ENCODE peak calls at places on chromosomes 13 and 19, in ten cellular contexts. One of them, this sample, is unnamed.

GRCh38 chr19:4013886-4014540 is 6.5 kb downstream of the PIAS4 start:
- DNase-seq in iPS DF 6.9: no peak
- DNase-seq in activated T-cell treated with anti-CD3 and anti-CD28 coated beads for 24 hours: no peak
- DNase-seq in CD8-positive, alpha-beta memory T cell: no peak
- DNase-seq in stimulated activated CD8-positive, alpha-beta memory T cell treated with anti-CD3 and anti-CD28 coated beads, Interleukin-7, amount 100 ng/mL, for 1 hour: no peak
- DNase-seq in astrocyte of the hippocampus: no peak
- DNase-seq in endodermal cell: no peak
- DNase-seq in RPMI8226: no peak
- DNase-seq in ecto neural progenitor cell: no peak
- DNase-seq in fibroblast of mammary gland: no peak
- DNase-seq in this sample: no peak

GRCh38 chr13:27820524-27821482 is 28.5 kb downstream of the GSX1 start:
- DNase-seq in fibroblast of mammary gland: peak; percentile 12
- DNase-seq in activated T-cell treated with anti-CD3 and anti-CD28 coated beads for 24 hours: no peak
- DNase-seq in ecto neural progenitor cell: no peak
- DNase-seq in CD8-positive, alpha-beta memory T cell: no peak
- DNase-seq in iPS DF 6.9: no peak
- DNase-seq in endodermal cell: peak; percentile 64
- DNase-seq in astrocyte of the hippocampus: peak; percentile 11
- DNase-seq in stimulated activated CD8-positive, alpha-beta memory T cell treated with anti-CD3 and anti-CD28 coated beads, Interleukin-7, amount 100 ng/mL, for 1 hour: no peak
- DNase-seq in RPMI8226: no peak
- DNase-seq in this sample: no peak

GRCh38 chr13:107144432-107144831 is 576.5 kb upstream of the ARGLU1 start:
- DNase-seq in endodermal cell: no peak
- DNase-seq in iPS DF 6.9: no peak
- DNase-seq in stimulated activated CD8-positive, alpha-beta memory T cell treated with anti-CD3 and anti-CD28 coated beads, Interleukin-7, amount 100 ng/mL, for 1 hour: no peak
- DNase-seq in activated T-cell treated with anti-CD3 and anti-CD28 coated beads for 24 hours: no peak
- DNase-seq in astrocyte of the hippocampus: peak; percentile 28
- DNase-seq in RPMI8226: no peak
- DNase-seq in ecto neural progenitor cell: no peak
- DNase-seq in fibroblast of mammary gland: peak; percentile 5
- DNase-seq in CD8-positive, alpha-beta memory T cell: no peak
- DNase-seq in this sample: no peak

GRCh38 chr13:97192166-97192565 is 30.0 kb upstream of the MBNL2 start:
- DNase-seq in CD8-positive, alpha-beta memory T cell: no peak
- DNase-seq in astrocyte of the hippocampus: no peak
- DNase-seq in ecto neural progenitor cell: no peak
- DNase-seq in stimulated activated CD8-positive, alpha-beta memory T cell treated with anti-CD3 and anti-CD28 coated beads, Interleukin-7, amount 100 ng/mL, for 1 hour: no peak
- DNase-seq in iPS DF 6.9: no peak
- DNase-seq in fibroblast of mammary gland: no peak
- DNase-seq in activated T-cell treated with anti-CD3 and anti-CD28 coated beads for 24 hours: no peak
- DNase-seq in RPMI8226: no peak
- DNase-seq in endodermal cell: no peak
- DNase-seq in this sample: no peak

GRCh38 chr19:33785795-33786194 is 10.9 kb upstream of the KCTD15 start:
- DNase-seq in activated T-cell treated with anti-CD3 and anti-CD28 coated beads for 24 hours: no peak
- DNase-seq in endodermal cell: no peak
- DNase-seq in CD8-positive, alpha-beta memory T cell: no peak
- DNase-seq in astrocyte of the hippocampus: peak; percentile 38
- DNase-seq in RPMI8226: no peak
- DNase-seq in ecto neural progenitor cell: no peak
- DNase-seq in stimulated activated CD8-positive, alpha-beta memory T cell treated with anti-CD3 and anti-CD28 coated beads, Interleukin-7, amount 100 ng/mL, for 1 hour: no peak
- DNase-seq in iPS DF 6.9: no peak
- DNase-seq in fibroblast of mammary gland: peak; percentile 44
- DNase-seq in this sample: no peak

GRCh38 chr13:33286143-33286542 is 588 bp upstream of the STARD13 start:
- DNase-seq in activated T-cell treated with anti-CD3 and anti-CD28 coated beads for 24 hours: no peak
- DNase-seq in RPMI8226: no peak
- DNase-seq in fibroblast of mammary gland: peak; percentile 42
- DNase-seq in CD8-positive, alpha-beta memory T cell: no peak
- DNase-seq in endodermal cell: no peak
- DNase-seq in stimulated activated CD8-positive, alpha-beta memory T cell treated with anti-CD3 and anti-CD28 coated beads, Interleukin-7, amount 100 ng/mL, for 1 hour: no peak
- DNase-seq in iPS DF 6.9: no peak
- DNase-seq in ecto neural progenitor cell: no peak
- DNase-seq in astrocyte of the hippocampus: no peak
- DNase-seq in this sample: no peak

GRCh38 chr13:63436288-63436687 is 2020.6 kb upstream of the PCDH20 start:
- DNase-seq in RPMI8226: no peak
- DNase-seq in iPS DF 6.9: no peak
- DNase-seq in endodermal cell: no peak
- DNase-seq in CD8-positive, alpha-beta memory T cell: no peak
- DNase-seq in stimulated activated CD8-positive, alpha-beta memory T cell treated with anti-CD3 and anti-CD28 coated beads, Interleukin-7, amount 100 ng/mL, for 1 hour: no peak
- DNase-seq in activated T-cell treated with anti-CD3 and anti-CD28 coated beads for 24 hours: no peak
- DNase-seq in ecto neural progenitor cell: no peak
- DNase-seq in astrocyte of the hippocampus: no peak
- DNase-seq in fibroblast of mammary gland: no peak
- DNase-seq in this sample: no peak

GRCh38 chr13:91017031-91017668 is 330.3 kb upstream of the MIR17HG start:
- DNase-seq in endodermal cell: peak; percentile 87
- DNase-seq in ecto neural progenitor cell: peak; percentile 58
- DNase-seq in RPMI8226: peak; percentile 52
- DNase-seq in stimulated activated CD8-positive, alpha-beta memory T cell treated with anti-CD3 and anti-CD28 coated beads, Interleukin-7, amount 100 ng/mL, for 1 hour: no peak
- DNase-seq in CD8-positive, alpha-beta memory T cell: no peak
- DNase-seq in iPS DF 6.9: peak; percentile 9
- DNase-seq in astrocyte of the hippocampus: peak; percentile 74
- DNase-seq in activated T-cell treated with anti-CD3 and anti-CD28 coated beads for 24 hours: peak; percentile 10
- DNase-seq in fibroblast of mammary gland: peak; percentile 30
- DNase-seq in this sample: no peak

GRCh38 chr19:29837448-29837961 is 25.7 kb downstream of the CCNE1 start:
- DNase-seq in fibroblast of mammary gland: no peak
- DNase-seq in endodermal cell: no peak
- DNase-seq in activated T-cell treated with anti-CD3 and anti-CD28 coated beads for 24 hours: no peak
- DNase-seq in ecto neural progenitor cell: no peak
- DNase-seq in stimulated activated CD8-positive, alpha-beta memory T cell treated with anti-CD3 and anti-CD28 coated beads, Interleukin-7, amount 100 ng/mL, for 1 hour: no peak
- DNase-seq in astrocyte of the hippocampus: no peak
- DNase-seq in RPMI8226: peak; percentile 4
- DNase-seq in iPS DF 6.9: no peak
- DNase-seq in CD8-positive, alpha-beta memory T cell: no peak
- DNase-seq in this sample: no peak

GRCh38 chr13:24130134-24130792 is 30.3 kb upstream of the SPATA13 start:
- DNase-seq in activated T-cell treated with anti-CD3 and anti-CD28 coated beads for 24 hours: no peak
- DNase-seq in RPMI8226: no peak
- DNase-seq in fibroblast of mammary gland: no peak
- DNase-seq in stimulated activated CD8-positive, alpha-beta memory T cell treated with anti-CD3 and anti-CD28 coated beads, Interleukin-7, amount 100 ng/mL, for 1 hour: no peak
- DNase-seq in ecto neural progenitor cell: no peak
- DNase-seq in iPS DF 6.9: no peak
- DNase-seq in CD8-positive, alpha-beta memory T cell: no peak
- DNase-seq in endodermal cell: no peak
- DNase-seq in astrocyte of the hippocampus: no peak
- DNase-seq in this sample: no peak

GRCh38 chr19:13241321-13242104 is 91.3 kb downstream of the IER2 start:
- DNase-seq in ecto neural progenitor cell: no peak
- DNase-seq in endodermal cell: peak; percentile 63
- DNase-seq in stimulated activated CD8-positive, alpha-beta memory T cell treated with anti-CD3 and anti-CD28 coated beads, Interleukin-7, amount 100 ng/mL, for 1 hour: no peak
- DNase-seq in fibroblast of mammary gland: peak; percentile 12
- DNase-seq in RPMI8226: peak; percentile 82
- DNase-seq in activated T-cell treated with anti-CD3 and anti-CD28 coated beads for 24 hours: peak; percentile 23
- DNase-seq in iPS DF 6.9: no peak
- DNase-seq in astrocyte of the hippocampus: no peak
- DNase-seq in CD8-positive, alpha-beta memory T cell: no peak
- DNase-seq in this sample: no peak

GRCh38 chr19:55287361-55288079 is 3.7 kb downstream of the BRSK1 start:
- DNase-seq in astrocyte of the hippocampus: no peak
- DNase-seq in ecto neural progenitor cell: no peak
- DNase-seq in CD8-positive, alpha-beta memory T cell: no peak
- DNase-seq in iPS DF 6.9: no peak
- DNase-seq in RPMI8226: no peak
- DNase-seq in stimulated activated CD8-positive, alpha-beta memory T cell treated with anti-CD3 and anti-CD28 coated beads, Interleukin-7, amount 100 ng/mL, for 1 hour: no peak
- DNase-seq in fibroblast of mammary gland: no peak
- DNase-seq in activated T-cell treated with anti-CD3 and anti-CD28 coated beads for 24 hours: no peak
- DNase-seq in endodermal cell: no peak
- DNase-seq in this sample: peak; percentile 93

GRCh38 chr19:22144394-22144793 is 52.4 kb downstream of the ZNF676 start:
- DNase-seq in fibroblast of mammary gland: peak; percentile 50
- DNase-seq in iPS DF 6.9: peak; percentile 0
- DNase-seq in endodermal cell: no peak
- DNase-seq in RPMI8226: peak; percentile 24
- DNase-seq in CD8-positive, alpha-beta memory T cell: no peak
- DNase-seq in ecto neural progenitor cell: no peak
- DNase-seq in activated T-cell treated with anti-CD3 and anti-CD28 coated beads for 24 hours: no peak
- DNase-seq in stimulated activated CD8-positive, alpha-beta memory T cell treated with anti-CD3 and anti-CD28 coated beads, Interleukin-7, amount 100 ng/mL, for 1 hour: no peak
- DNase-seq in astrocyte of the hippocampus: peak; percentile 14
- DNase-seq in this sample: no peak

GRCh38 chr19:47351545-47351944 is 2.4 kb downstream of the DHX34 start:
- DNase-seq in astrocyte of the hippocampus: peak; percentile 59
- DNase-seq in endodermal cell: peak; percentile 75
- DNase-seq in iPS DF 6.9: peak; percentile 43
- DNase-seq in stimulated activated CD8-positive, alpha-beta memory T cell treated with anti-CD3 and anti-CD28 coated beads, Interleukin-7, amount 100 ng/mL, for 1 hour: no peak
- DNase-seq in fibroblast of mammary gland: peak; percentile 53
- DNase-seq in RPMI8226: no peak
- DNase-seq in CD8-positive, alpha-beta memory T cell: no peak
- DNase-seq in ecto neural progenitor cell: no peak
- DNase-seq in activated T-cell treated with anti-CD3 and anti-CD28 coated beads for 24 hours: no peak
- DNase-seq in this sample: no peak

GRCh38 chr13:102677122-102677521 is 17.7 kb downstream of the METTL21C start:
- DNase-seq in fibroblast of mammary gland: no peak
- DNase-seq in activated T-cell treated with anti-CD3 and anti-CD28 coated beads for 24 hours: no peak
- DNase-seq in CD8-positive, alpha-beta memory T cell: no peak
- DNase-seq in astrocyte of the hippocampus: no peak
- DNase-seq in ecto neural progenitor cell: no peak
- DNase-seq in iPS DF 6.9: no peak
- DNase-seq in RPMI8226: no peak
- DNase-seq in stimulated activated CD8-positive, alpha-beta memory T cell treated with anti-CD3 and anti-CD28 coated beads, Interleukin-7, amount 100 ng/mL, for 1 hour: no peak
- DNase-seq in endodermal cell: no peak
- DNase-seq in this sample: no peak

GRCh38 chr13:83780201-83780600 is 102.1 kb downstream of the SLITRK1 start:
- DNase-seq in CD8-positive, alpha-beta memory T cell: no peak
- DNase-seq in activated T-cell treated with anti-CD3 and anti-CD28 coated beads for 24 hours: no peak
- DNase-seq in endodermal cell: peak; percentile 64
- DNase-seq in fibroblast of mammary gland: peak; percentile 52
- DNase-seq in astrocyte of the hippocampus: peak; percentile 4
- DNase-seq in RPMI8226: peak; percentile 4
- DNase-seq in iPS DF 6.9: peak; percentile 52
- DNase-seq in ecto neural progenitor cell: no peak
- DNase-seq in stimulated activated CD8-positive, alpha-beta memory T cell treated with anti-CD3 and anti-CD28 coated beads, Interleukin-7, amount 100 ng/mL, for 1 hour: no peak
- DNase-seq in this sample: no peak

GRCh38 chr19:6480843-6481415 is 658 bp downstream of the DENND1C start:
- DNase-seq in astrocyte of the hippocampus: no peak
- DNase-seq in activated T-cell treated with anti-CD3 and anti-CD28 coated beads for 24 hours: no peak
- DNase-seq in iPS DF 6.9: no peak
- DNase-seq in ecto neural progenitor cell: no peak
- DNase-seq in fibroblast of mammary gland: no peak
- DNase-seq in endodermal cell: no peak
- DNase-seq in RPMI8226: no peak
- DNase-seq in CD8-positive, alpha-beta memory T cell: no peak
- DNase-seq in stimulated activated CD8-positive, alpha-beta memory T cell treated with anti-CD3 and anti-CD28 coated beads, Interleukin-7, amount 100 ng/mL, for 1 hour: no peak
- DNase-seq in this sample: no peak

GRCh38 chr19:10646781-10647180 is 7.4 kb upstream of the ILF3 start:
- DNase-seq in stimulated activated CD8-positive, alpha-beta memory T cell treated with anti-CD3 and anti-CD28 coated beads, Interleukin-7, amount 100 ng/mL, for 1 hour: no peak
- DNase-seq in ecto neural progenitor cell: no peak
- DNase-seq in RPMI8226: no peak
- DNase-seq in activated T-cell treated with anti-CD3 and anti-CD28 coated beads for 24 hours: no peak
- DNase-seq in astrocyte of the hippocampus: no peak
- DNase-seq in fibroblast of mammary gland: no peak
- DNase-seq in CD8-positive, alpha-beta memory T cell: no peak
- DNase-seq in endodermal cell: no peak
- DNase-seq in iPS DF 6.9: no peak
- DNase-seq in this sample: peak; percentile 43

GRCh38 chr13:35923347-35923746 is 207.8 kb downstream of the DCLK1 start:
- DNase-seq in RPMI8226: no peak
- DNase-seq in astrocyte of the hippocampus: peak; percentile 91
- DNase-seq in endodermal cell: peak; percentile 75
- DNase-seq in iPS DF 6.9: no peak
- DNase-seq in activated T-cell treated with anti-CD3 and anti-CD28 coated beads for 24 hours: no peak
- DNase-seq in stimulated activated CD8-positive, alpha-beta memory T cell treated with anti-CD3 and anti-CD28 coated beads, Interleukin-7, amount 100 ng/mL, for 1 hour: no peak
- DNase-seq in CD8-positive, alpha-beta memory T cell: no peak
- DNase-seq in fibroblast of mammary gland: peak; percentile 61
- DNase-seq in ecto neural progenitor cell: no peak
- DNase-seq in this sample: peak; percentile 19

GRCh38 chr13:52393572-52394357 is 12.2 kb downstream of the THSD1 start:
- DNase-seq in astrocyte of the hippocampus: no peak
- DNase-seq in activated T-cell treated with anti-CD3 and anti-CD28 coated beads for 24 hours: no peak
- DNase-seq in RPMI8226: no peak
- DNase-seq in fibroblast of mammary gland: no peak
- DNase-seq in stimulated activated CD8-positive, alpha-beta memory T cell treated with anti-CD3 and anti-CD28 coated beads, Interleukin-7, amount 100 ng/mL, for 1 hour: no peak
- DNase-seq in CD8-positive, alpha-beta memory T cell: no peak
- DNase-seq in endodermal cell: no peak
- DNase-seq in iPS DF 6.9: no peak
- DNase-seq in ecto neural progenitor cell: no peak
- DNase-seq in this sample: no peak

GRCh38 chr13:40509876-40510275 is 156.6 kb downstream of the FOXO1 start:
- DNase-seq in iPS DF 6.9: no peak
- DNase-seq in RPMI8226: no peak
- DNase-seq in stimulated activated CD8-positive, alpha-beta memory T cell treated with anti-CD3 and anti-CD28 coated beads, Interleukin-7, amount 100 ng/mL, for 1 hour: no peak
- DNase-seq in activated T-cell treated with anti-CD3 and anti-CD28 coated beads for 24 hours: no peak
- DNase-seq in ecto neural progenitor cell: no peak
- DNase-seq in astrocyte of the hippocampus: no peak
- DNase-seq in CD8-positive, alpha-beta memory T cell: no peak
- DNase-seq in fibroblast of mammary gland: peak; percentile 15
- DNase-seq in endodermal cell: no peak
- DNase-seq in this sample: no peak

GRCh38 chr13:99813346-99814095 is 158.0 kb downstream of the ZIC5 start:
- DNase-seq in stimulated activated CD8-positive, alpha-beta memory T cell treated with anti-CD3 and anti-CD28 coated beads, Interleukin-7, amount 100 ng/mL, for 1 hour: no peak
- DNase-seq in RPMI8226: no peak
- DNase-seq in astrocyte of the hippocampus: no peak
- DNase-seq in endodermal cell: no peak
- DNase-seq in fibroblast of mammary gland: no peak
- DNase-seq in activated T-cell treated with anti-CD3 and anti-CD28 coated beads for 24 hours: no peak
- DNase-seq in CD8-positive, alpha-beta memory T cell: no peak
- DNase-seq in ecto neural progenitor cell: no peak
- DNase-seq in iPS DF 6.9: no peak
- DNase-seq in this sample: no peak

GRCh38 chr13:112893570-112894422 is 75.2 kb upstream of the MCF2L start:
- DNase-seq in ecto neural progenitor cell: peak; percentile 87
- DNase-seq in iPS DF 6.9: no peak
- DNase-seq in fibroblast of mammary gland: no peak
- DNase-seq in stimulated activated CD8-positive, alpha-beta memory T cell treated with anti-CD3 and anti-CD28 coated beads, Interleukin-7, amount 100 ng/mL, for 1 hour: no peak
- DNase-seq in activated T-cell treated with anti-CD3 and anti-CD28 coated beads for 24 hours: no peak
- DNase-seq in endodermal cell: peak; percentile 93
- DNase-seq in RPMI8226: peak; percentile 77
- DNase-seq in CD8-positive, alpha-beta memory T cell: no peak
- DNase-seq in astrocyte of the hippocampus: peak; percentile 55
- DNase-seq in this sample: no peak

GRCh38 chr19:56295531-56296455 is 18.8 kb downstream of the ZSCAN5A start:
- DNase-seq in stimulated activated CD8-positive, alpha-beta memory T cell treated with anti-CD3 and anti-CD28 coated beads, Interleukin-7, amount 100 ng/mL, for 1 hour: no peak
- DNase-seq in ecto neural progenitor cell: no peak
- DNase-seq in iPS DF 6.9: no peak
- DNase-seq in astrocyte of the hippocampus: no peak
- DNase-seq in CD8-positive, alpha-beta memory T cell: no peak
- DNase-seq in activated T-cell treated with anti-CD3 and anti-CD28 coated beads for 24 hours: no peak
- DNase-seq in RPMI8226: no peak
- DNase-seq in endodermal cell: no peak
- DNase-seq in fibroblast of mammary gland: no peak
- DNase-seq in this sample: no peak

GRCh38 chr19:13154241-13154778 is 4.1 kb downstream of the IER2 start:
- DNase-seq in RPMI8226: peak; percentile 62
- DNase-seq in endodermal cell: peak; percentile 69
- DNase-seq in activated T-cell treated with anti-CD3 and anti-CD28 coated beads for 24 hours: no peak
- DNase-seq in stimulated activated CD8-positive, alpha-beta memory T cell treated with anti-CD3 and anti-CD28 coated beads, Interleukin-7, amount 100 ng/mL, for 1 hour: no peak
- DNase-seq in iPS DF 6.9: no peak
- DNase-seq in CD8-positive, alpha-beta memory T cell: peak; percentile 62
- DNase-seq in astrocyte of the hippocampus: peak; percentile 94
- DNase-seq in ecto neural progenitor cell: peak; percentile 61
- DNase-seq in fibroblast of mammary gland: peak; percentile 95
- DNase-seq in this sample: no peak

GRCh38 chr19:13797870-13798269 is 2.6 kb downstream of the ZSWIM4 start:
- DNase-seq in astrocyte of the hippocampus: peak; percentile 87
- DNase-seq in RPMI8226: no peak
- DNase-seq in ecto neural progenitor cell: no peak
- DNase-seq in iPS DF 6.9: no peak
- DNase-seq in endodermal cell: no peak
- DNase-seq in fibroblast of mammary gland: peak; percentile 83
- DNase-seq in CD8-positive, alpha-beta memory T cell: no peak
- DNase-seq in stimulated activated CD8-positive, alpha-beta memory T cell treated with anti-CD3 and anti-CD28 coated beads, Interleukin-7, amount 100 ng/mL, for 1 hour: no peak
- DNase-seq in activated T-cell treated with anti-CD3 and anti-CD28 coated beads for 24 hours: no peak
- DNase-seq in this sample: no peak

GRCh38 chr19:5254944-5255343 is 85.7 kb downstream of the PTPRS start:
- DNase-seq in fibroblast of mammary gland: no peak
- DNase-seq in iPS DF 6.9: no peak
- DNase-seq in activated T-cell treated with anti-CD3 and anti-CD28 coated beads for 24 hours: no peak
- DNase-seq in RPMI8226: no peak
- DNase-seq in endodermal cell: no peak
- DNase-seq in ecto neural progenitor cell: no peak
- DNase-seq in CD8-positive, alpha-beta memory T cell: no peak
- DNase-seq in astrocyte of the hippocampus: no peak
- DNase-seq in stimulated activated CD8-positive, alpha-beta memory T cell treated with anti-CD3 and anti-CD28 coated beads, Interleukin-7, amount 100 ng/mL, for 1 hour: no peak
- DNase-seq in this sample: no peak

GRCh38 chr19:19458110-19458816 is 52.8 kb downstream of the GATAD2A start:
- DNase-seq in iPS DF 6.9: no peak
- DNase-seq in endodermal cell: no peak
- DNase-seq in stimulated activated CD8-positive, alpha-beta memory T cell treated with anti-CD3 and anti-CD28 coated beads, Interleukin-7, amount 100 ng/mL, for 1 hour: no peak
- DNase-seq in RPMI8226: no peak
- DNase-seq in astrocyte of the hippocampus: no peak
- DNase-seq in activated T-cell treated with anti-CD3 and anti-CD28 coated beads for 24 hours: no peak
- DNase-seq in fibroblast of mammary gland: peak; percentile 46
- DNase-seq in CD8-positive, alpha-beta memory T cell: no peak
- DNase-seq in ecto neural progenitor cell: no peak
- DNase-seq in this sample: no peak